ENCODE peak calls at places on chromosome 5, in eight cellular contexts. H, A, U, I, C, B, E and Q are unnamed samples.

GRCh38 chr5:83104031-83104430 is 26.7 kb downstream of the XRCC4 start:
- DNase-seq in U (no peak), I (no peak), B (no peak), E (no peak), H (no peak), C (no peak), A (no peak), Q (no peak)

GRCh38 chr5:82521431-82522051 is 243.4 kb upstream of the RPS23 start:
- DNase-seq in C (no peak), H (no peak), A (no peak), I (no peak), E (no peak), U (no peak), B (no peak), Q (no peak)

GRCh38 chr5:34626036-34626435 is 30.1 kb upstream of the RAI14 start:
- DNase-seq in U (no peak), A (no peak), I (no peak), H (no peak), C (no peak), E (no peak), B (no peak), Q (no peak)

GRCh38 chr5:129099184-129099570 is 4.6 kb downstream of the ISOC1 start:
- DNase-seq in E (no peak), C (no peak), U (no peak), I (no peak), H (no peak), B (no peak), A (peak; percentile 70), Q (no peak)

GRCh38 chr5:949815-950560 is 57.3 kb downstream of the TRIP13 start:
- DNase-seq in B (no peak), H (no peak), C (peak; percentile 54), E (no peak), U (no peak), I (no peak), A (no peak), Q (no peak)

GRCh38 chr5:79845448-79846197 is 145.4 kb downstream of the MTX3 start:
- DNase-seq in H (no peak), E (peak; percentile 13), I (no peak), B (no peak), U (no peak), C (peak; percentile 57), A (no peak), Q (no peak)

GRCh38 chr5:16713386-16713928 is 96.7 kb upstream of the RETREG1 start:
- DNase-seq in C (no peak), H (peak; percentile 73), I (no peak), A (peak; percentile 89), B (no peak), U (no peak), E (no peak), Q (peak; percentile 87)

GRCh38 chr5:179161901-179162300 is 101.7 kb downstream of the ZNF354C start:
- DNase-seq in B (no peak), I (no peak), H (no peak), C (no peak), E (no peak), A (no peak), U (peak; percentile 52), Q (no peak)

GRCh38 chr5:17343675-17344074 is 126.2 kb downstream of the BASP1 start:
- DNase-seq in E (peak; percentile 2), A (peak; percentile 19), B (no peak), C (no peak), I (no peak), H (no peak), U (no peak), Q (no peak)

GRCh38 chr5:102700126-102700851 is 54.8 kb upstream of the PAM start:
- DNase-seq in C (no peak), E (no peak), U (no peak), B (no peak), A (no peak), I (no peak), H (no peak), Q (no peak)

GRCh38 chr5:40430112-40430725 is 249.5 kb upstream of the PTGER4 start:
- DNase-seq in C (no peak), I (no peak), U (no peak), H (no peak), A (no peak), B (no peak), E (no peak), Q (no peak)

GRCh38 chr5:68950111-68950510 is 143.7 kb upstream of the SLC30A5 start:
- DNase-seq in H (no peak), A (peak; percentile 81), E (no peak), C (no peak), U (no peak), B (no peak), I (no peak), Q (no peak)

GRCh38 chr5:86118542-86118941 is 499.2 kb upstream of the COX7C start:
- DNase-seq in I (no peak), H (peak; percentile 23), A (peak; percentile 10), B (no peak), U (no peak), E (peak; percentile 10), C (no peak), Q (no peak)

GRCh38 chr5:146995878-146996277 is 117.3 kb upstream of the PPP2R2B start:
- DNase-seq in I (no peak), C (no peak), H (no peak), E (no peak), A (no peak), B (no peak), U (no peak), Q (no peak)
- H3K36me3 ChIP-seq in I (no peaks in the 10 kb centered on the region), C (no peaks in the 10 kb centered on the region), H (no peaks in the 10 kb centered on the region), E (no peaks in the 10 kb centered on the region), A (no peaks in the 10 kb centered on the region), B (no peaks in the 10 kb centered on the region), U (no peaks in the 10 kb centered on the region), Q (no peaks in the 10 kb centered on the region)

GRCh38 chr5:43165323-43165722 is 26.7 kb upstream of the NIM1K start:
- DNase-seq in I (no peak), C (no peak), A (no peak), U (no peak), E (no peak), H (no peak), B (no peak), Q (no peak)

GRCh38 chr5:43157068-43157467 is 35.0 kb upstream of the NIM1K start:
- DNase-seq in E (no peak), C (no peak), I (no peak), B (no peak), H (no peak), A (no peak), U (no peak), Q (no peak)

GRCh38 chr5:43156388-43156787 is 35.6 kb upstream of the NIM1K start:
- DNase-seq in I (no peak), H (no peak), C (no peak), A (no peak), B (no peak), E (no peak), U (no peak), Q (no peak)

GRCh38 chr5:43155394-43156096 is 34.8 kb downstream of the ZNF131 start:
- DNase-seq in C (no peak), E (no peak), B (no peak), H (peak; percentile 67), A (peak; percentile 75), I (no peak), U (no peak), Q (peak; percentile 43)

DNA sequence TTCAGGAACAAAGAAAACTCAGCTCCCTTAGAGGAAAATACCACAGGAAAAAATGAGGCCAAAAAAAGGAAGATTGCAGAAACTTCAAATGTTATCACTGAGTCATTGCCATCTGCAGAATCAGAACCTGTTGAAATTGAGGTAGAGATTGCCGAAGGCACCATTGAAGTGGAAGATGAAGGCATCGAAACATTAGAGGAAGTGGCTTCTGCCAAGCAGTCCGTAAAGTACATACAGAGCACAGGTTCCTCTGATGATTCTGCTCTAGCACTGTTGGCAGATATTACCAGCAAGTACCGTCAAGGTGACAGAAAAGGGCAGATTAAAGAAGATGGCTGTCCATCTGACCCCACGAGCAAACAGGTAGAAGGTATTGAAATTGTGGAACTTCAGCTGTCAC is 30.8 kb upstream of the NIM1K start:
- DNase-seq in U (no peak), E (no peak), I (no peak), H (no peak), C (no peak), A (no peak), B (no peak), Q (no peak)
- H3K36me3 ChIP-seq in U (no peaks in the 10 kb centered on the region), E (peaks cover 13% of the 10 kb centered on the region), I (peaks cover 12% of the 10 kb centered on the region), H (peaks cover 24% of the 10 kb centered on the region), C (peaks cover 32% of the 10 kb centered on the region), A (peaks cover 5% of the 10 kb centered on the region), B (peaks cover 52% of the 10 kb centered on the region), Q (peaks cover 9% of the 10 kb centered on the region)

GRCh38 chr5:154334406-154335041 is 111.3 kb upstream of the SAP30L start:
- DNase-seq in U (no peak), C (no peak), B (no peak), H (no peak), E (no peak), A (no peak), I (no peak), Q (no peak)
- H3K36me3 ChIP-seq in U (no peaks in the 10 kb centered on the region), C (peaks cover 9% of the 10 kb centered on the region), B (peaks cover 15% of the 10 kb centered on the region), H (no peaks in the 10 kb centered on the region), E (no peaks in the 10 kb centered on the region), A (no peaks in the 10 kb centered on the region), I (no peaks in the 10 kb centered on the region), Q (no peaks in the 10 kb centered on the region)

GRCh38 chr5:149310947-149311675 is 34.2 kb upstream of the GRPEL2 start:
- DNase-seq in U (no peak), A (peak; percentile 90), I (peak; percentile 59), C (no peak), E (no peak), B (peak; percentile 59), H (peak; percentile 47), Q (peak; percentile 66)

GRCh38 chr5:149310488-149310887 is 34.8 kb upstream of the GRPEL2 start:
- DNase-seq in U (no peak), B (no peak), E (no peak), I (no peak), A (no peak), C (no peak), H (no peak), Q (no peak)

GRCh38 chr5:149314571-149315111 is 30.7 kb upstream of the GRPEL2 start:
- DNase-seq in C (no peak), H (no peak), I (no peak), U (no peak), B (no peak), A (no peak), E (no peak), Q (no peak)

GRCh38 chr5:149315753-149316152 is 29.5 kb upstream of the GRPEL2 start:
- DNase-seq in C (no peak), H (no peak), B (no peak), I (no peak), U (no peak), A (no peak), E (no peak), Q (no peak)

GRCh38 chr5:149313151-149313841 is 32.0 kb upstream of the GRPEL2 start:
- DNase-seq in E (no peak), C (no peak), U (no peak), H (no peak), I (no peak), A (no peak), B (no peak), Q (no peak)
- H3K36me3 ChIP-seq in E (no peaks in the 10 kb centered on the region), C (peaks cover 58% of the 10 kb centered on the region), U (no peaks in the 10 kb centered on the region), H (no peaks in the 10 kb centered on the region), I (peaks cover 26% of the 10 kb centered on the region), A (no peaks in the 10 kb centered on the region), B (peaks cover 50% of the 10 kb centered on the region), Q (no peaks in the 10 kb centered on the region)